ENCODE peak calls at places on chromosomes 4 and X, in eight cellular contexts. X, F, N, B, H, S, L and D are unnamed samples. For H3K4me1, the result is how much of the 10 kb centered on the place peaks cover.

GRCh38 chrX:68114573-68115199 is 318.6 kb downstream of the OPHN1 start:
- DNase-seq in X (peak), F (no peak), N (no peak), B (no peak), H (no peak), S (no peak), L (peak), D (no peak)

GRCh38 chrX:129585691-129586090 is 45.6 kb downstream of the OCRL start:
- DNase-seq in X (no peak), F (no peak), N (no peak), B (no peak), H (no peak), S (no peak), L (no peak), D (no peak)

GRCh38 chr4:182213024-182213423 is 30.2 kb upstream of the TENM3 start:
- DNase-seq in X (no peak), F (no peak), N (no peak), B (no peak), H (no peak), S (no peak), L (no peak), D (no peak)

GRCh38 chr4:84803720-84804119 is 162.8 kb downstream of the WDFY3 start:
- DNase-seq in X (no peak), F (no peak), N (no peak), B (no peak), H (no peak), S (no peak), L (no peak), D (no peak)

GRCh38 chr4:915041-915474 is 17.1 kb downstream of the GAK start:
- DNase-seq in X (no peak), F (no peak), N (no peak), B (no peak), H (no peak), S (no peak), L (no peak), D (no peak)

GRCh38 chrX:73563740-73564073 is 710 bp downstream of the CHIC1 start:
- DNase-seq in X (no peak), F (peak), N (no peak), B (no peak), H (no peak), S (no peak), L (no peak), D (peak)

GRCh38 chr4:38902695-38903094 is 35.1 kb downstream of the FAM114A1 start:
- DNase-seq in X (peak), F (peak), N (no peak), B (no peak), H (no peak), S (peak), L (no peak), D (peak)

GRCh38 chrX:39491548-39492297 is 606.0 kb downstream of the BCOR start:
- DNase-seq in X (peak), F (no peak), N (no peak), B (no peak), H (no peak), S (no peak), L (no peak), D (peak)

GRCh38 chr4:1777822-1778641 is 15.1 kb upstream of the FGFR3 start:
- DNase-seq in X (peak), F (no peak), N (no peak), B (no peak), H (no peak), S (peak), L (peak), D (peak)

GRCh38 chr4:10182446-10183424 is 66.1 kb upstream of the WDR1 start:
- DNase-seq in X (no peak), F (no peak), N (no peak), B (no peak), H (no peak), S (no peak), L (no peak), D (no peak)

GRCh38 chr4:187840814-187841213 is 154.8 kb upstream of the ZFP42 start:
- DNase-seq in X (no peak), F (peak), N (no peak), B (no peak), H (no peak), S (peak), L (no peak), D (no peak)

GRCh38 chr4:74044676-74045075 is 6.2 kb upstream of the CXCL3 start:
- DNase-seq in X (no peak), F (no peak), N (no peak), B (no peak), H (no peak), S (no peak), L (no peak), D (no peak)

GRCh38 chr4:77578145-77578544 is 27.5 kb upstream of the CXCL13 start:
- DNase-seq in X (no peak), F (no peak), N (no peak), B (no peak), H (no peak), S (peak), L (no peak), D (no peak)

GRCh38 chr4:27000820-27001219 is 140.2 kb downstream of the STIM2 start:
- DNase-seq in X (no peak), F (no peak), N (no peak), B (no peak), H (no peak), S (no peak), L (no peak), D (no peak)

GRCh38 chr4:2045518-2045951 is 13.6 kb upstream of the NAT8L start:
- DNase-seq in X (no peak), F (no peak), N (no peak), B (no peak), H (no peak), S (no peak), L (no peak), D (no peak)

GRCh38 chr4:71074452-71075299 is 81.2 kb downstream of the DCK start:
- DNase-seq in X (no peak), F (peak), N (no peak), B (no peak), H (peak), S (no peak), L (no peak), D (no peak)

GRCh38 chr4:9875516-9875915 is 94.1 kb downstream of the DRD5 start:
- DNase-seq in X (no peak), F (no peak), N (no peak), B (no peak), H (no peak), S (no peak), L (no peak), D (no peak)

GRCh38 chr4:130563185-130563890 is 1467.4 kb downstream of the C4orf33 start:
- DNase-seq in X (peak), F (peak), N (peak), B (peak), H (peak), S (peak), L (no peak), D (peak)

GRCh38 chr4:145937990-145938611 is 522 bp downstream of the ZNF827 start:
- DNase-seq in X (peak), F (peak), N (peak), B (peak), H (peak), S (peak), L (no peak), D (peak)
- H3K4me3 ChIP-seq in X (peak), F (peak), N (peak), B (peak), H (peak), S (peak), L (peak), D (peak)

GRCh38 chr4:86963697-86964096 is 28.9 kb downstream of the AFF1 start:
- DNase-seq in X (no peak), F (no peak), N (no peak), B (no peak), H (no peak), S (no peak), L (no peak), D (no peak)

GRCh38 chr4:86961103-86961502 is 26.3 kb downstream of the AFF1 start:
- DNase-seq in X (no peak), F (no peak), N (no peak), B (no peak), H (no peak), S (no peak), L (no peak), D (no peak)

GRCh38 chr4:86959588-86960500 is 25.0 kb downstream of the AFF1 start:
- DNase-seq in X (no peak), F (peak), N (no peak), B (no peak), H (no peak), S (peak), L (no peak), D (peak)

GRCh38 chr4:86961605-86962295 is 26.9 kb downstream of the AFF1 start:
- DNase-seq in X (peak), F (peak), N (no peak), B (no peak), H (no peak), S (no peak), L (no peak), D (no peak)

DNA sequence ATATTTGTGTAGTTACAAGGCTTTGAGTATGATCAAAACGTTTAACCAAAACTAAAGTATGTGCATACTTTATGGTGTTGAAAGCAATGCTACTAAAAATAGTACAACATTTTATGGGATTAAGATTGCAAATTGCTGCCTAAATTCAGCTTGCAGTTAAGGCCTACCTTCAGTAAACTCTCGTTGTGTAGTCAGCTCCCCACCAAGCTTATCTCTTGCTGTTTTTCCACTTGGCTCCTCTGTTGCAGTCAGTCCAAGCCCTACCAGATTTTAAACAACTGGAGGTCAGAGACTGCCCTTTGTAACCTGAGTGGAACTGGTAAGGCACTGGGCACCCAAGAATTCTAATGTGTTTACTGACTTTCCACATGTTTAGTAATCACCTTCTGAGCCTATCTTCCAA is 25.7 kb downstream of the AFF1 start:
- DNase-seq in X (peak), F (no peak), N (no peak), B (no peak), H (no peak), S (peak), L (no peak), D (peak)
- H3K4me1 ChIP-seq in X (under half), F (half or more), N (under half), B (under half), H (half or more), S (under half), L (under half), D (under half)

DNA sequence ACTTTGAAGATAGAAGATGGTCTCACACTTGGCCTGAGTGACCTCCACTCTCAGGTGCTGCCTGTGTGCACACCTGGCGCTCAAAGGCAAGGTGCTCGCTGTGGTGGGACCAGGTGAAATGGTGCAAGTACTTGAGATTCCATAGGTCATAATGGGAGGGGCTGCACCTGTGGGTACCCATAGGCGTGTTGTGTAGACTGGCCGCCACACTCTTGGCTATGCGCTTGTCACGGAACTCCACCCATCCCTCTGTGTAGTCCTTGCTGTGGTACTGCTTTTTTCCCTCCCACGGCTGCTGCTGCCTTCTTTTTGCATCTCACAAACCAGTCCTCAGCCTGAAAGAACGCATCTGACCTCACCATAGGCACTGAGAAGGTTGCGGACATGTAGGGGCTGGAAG is 27.0 kb downstream of the METAP1 start:
- DNase-seq in X (no peak), F (no peak), N (no peak), B (no peak), H (no peak), S (no peak), L (no peak), D (no peak)
- H3K4me3 ChIP-seq in X (no peak), F (no peak), N (no peak), B (no peak), H (no peak), S (no peak), L (no peak), D (no peak)

DNA sequence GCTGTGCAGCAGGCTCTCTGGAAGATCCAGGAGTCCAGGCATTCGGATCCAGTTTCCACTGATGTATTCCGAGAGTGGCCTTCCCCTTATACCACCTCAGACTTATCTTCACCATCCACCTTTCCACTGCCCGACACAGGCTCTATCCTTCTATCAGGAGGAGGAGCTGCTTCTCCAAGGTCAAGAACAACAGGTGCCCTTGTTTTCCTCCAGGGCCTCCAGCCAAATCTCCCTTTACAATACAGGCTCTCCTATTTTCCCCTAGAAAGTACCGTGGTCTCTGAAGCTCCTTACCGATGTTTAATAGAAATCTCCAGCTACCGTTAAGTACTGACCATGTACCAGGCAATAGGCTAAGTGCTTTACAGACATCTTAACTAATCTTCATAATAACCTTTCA is 61.3 kb downstream of the AFAP1 start:
- DNase-seq in X (no peak), F (no peak), N (no peak), B (no peak), H (no peak), S (no peak), L (no peak), D (no peak)
- H3K4me1 ChIP-seq in X (under half), F (under half), N (under half), B (under half), H (under half), S (under half), L (half or more), D (under half)

GRCh38 chr4:41883988-41884737 is 51.1 kb upstream of the TMEM33 start:
- DNase-seq in X (no peak), F (peak), N (no peak), B (no peak), H (no peak), S (no peak), L (no peak), D (peak)

GRCh38 chr4:41882622-41883347 is 52.4 kb upstream of the TMEM33 start:
- DNase-seq in X (peak), F (peak), N (peak), B (no peak), H (no peak), S (peak), L (no peak), D (peak)

GRCh38 chr4:41880022-41880837 is 55.0 kb upstream of the TMEM33 start:
- DNase-seq in X (no peak), F (no peak), N (no peak), B (no peak), H (no peak), S (peak), L (no peak), D (no peak)

GRCh38 chr4:41880840-41881831 is 54.1 kb upstream of the TMEM33 start:
- DNase-seq in X (no peak), F (no peak), N (no peak), B (no peak), H (no peak), S (peak), L (no peak), D (no peak)

GRCh38 chr4:41881931-41882621 is 53.2 kb upstream of the TMEM33 start:
- DNase-seq in X (no peak), F (no peak), N (no peak), B (no peak), H (no peak), S (peak), L (no peak), D (peak)
- H3K4me3 ChIP-seq in X (peak), F (peak), N (peak), B (peak), H (peak), S (no peak), L (no peak), D (peak)

GRCh38 chrX:136057567-136057966 is 72.3 kb downstream of the SLC9A6 start:
- DNase-seq in X (no peak), F (no peak), N (no peak), B (no peak), H (no peak), S (no peak), L (no peak), D (no peak)
- H3K4me1 ChIP-seq in X (under half), F (under half), N (under half), B (under half), H (under half), S (under half), L (under half), D (under half)

GRCh38 chrX:16869393-16870094 is 618 bp downstream of the RBBP7 start:
- DNase-seq in X (peak), F (peak), N (no peak), B (no peak), H (peak), S (peak), L (peak), D (peak)

GRCh38 chrX:16870095-16870860 is at the start of gene RBBP7:
- DNase-seq in X (peak), F (peak), N (peak), B (peak), H (peak), S (peak), L (peak), D (peak)

GRCh38 chrX:16868920-16869319 is 1.2 kb downstream of the RBBP7 start:
- DNase-seq in X (no peak), F (no peak), N (no peak), B (no peak), H (no peak), S (no peak), L (no peak), D (no peak)

GRCh38 chrX:16870861-16871584 is 861 bp upstream of the RBBP7 start:
- DNase-seq in X (peak), F (no peak), N (no peak), B (peak), H (peak), S (peak), L (peak), D (peak)

GRCh38 chrX:16867947-16868346 is 2.2 kb downstream of the RBBP7 start:
- DNase-seq in X (no peak), F (no peak), N (no peak), B (no peak), H (no peak), S (no peak), L (no peak), D (no peak)
- H3K4me3 ChIP-seq in X (peak), F (no peak), N (no peak), B (no peak), H (no peak), S (no peak), L (no peak), D (peak)

GRCh38 chr4:81490761-81491160 is 19.1 kb upstream of the RASGEF1B start:
- DNase-seq in X (no peak), F (no peak), N (no peak), B (no peak), H (no peak), S (no peak), L (no peak), D (no peak)
- H3K4me1 ChIP-seq in X (under half), F (under half), N (under half), B (under half), H (under half), S (under half), L (under half), D (under half)

GRCh38 chrX:118520206-118520857 is 24.7 kb downstream of the DOCK11 start:
- DNase-seq in X (no peak), F (no peak), N (no peak), B (no peak), H (no peak), S (no peak), L (no peak), D (no peak)
- H3K4me3 ChIP-seq in X (no peak), F (no peak), N (no peak), B (no peak), H (no peak), S (no peak), L (no peak), D (no peak)